ENCODE peak calls at places on chromosomes 4 and X, in four cellular contexts. K, H, E and A are unnamed samples.

GRCh38 chr4:101279377-101279871 is 67.9 kb downstream of the PPP3CA start:
- DNase-seq in E (no peak), H (peak), K (peak), A (peak)

GRCh38 chrX:155188786-155189185 is 27.5 kb upstream of the VBP1 start:
- DNase-seq in K (no peak), H (no peak), E (no peak), A (no peak)

GRCh38 chrX:20066968-20067708 is 49.6 kb downstream of the MAP7D2 start:
- DNase-seq in E (no peak), H (no peak), K (no peak), A (peak)

GRCh38 chr4:182554736-182555135 is 311.5 kb downstream of the TENM3 start:
- DNase-seq in K (no peak), H (no peak), E (no peak), A (no peak)

GRCh38 chr4:129839687-129840086 is 743.7 kb downstream of the C4orf33 start:
- DNase-seq in H (no peak), K (no peak), E (no peak), A (peak)

GRCh38 chr4:98618670-98619069 is 39.7 kb downstream of the TSPAN5 start:
- DNase-seq in K (no peak), H (no peak), E (no peak), A (no peak)

GRCh38 chr4:136277741-136278140 is 1254.6 kb downstream of the PCDH18 start:
- DNase-seq in K (no peak), E (no peak), H (no peak), A (peak)

GRCh38 chr4:68369474-68369805 is 19.6 kb upstream of the YTHDC1 start:
- DNase-seq in H (no peak), E (no peak), K (no peak), A (peak)

GRCh38 chr4:86531440-86531839 is 62.7 kb upstream of the PTPN13 start:
- DNase-seq in H (no peak), E (no peak), K (no peak), A (no peak)

GRCh38 chr4:1641671-1642070 is 42.4 kb downstream of the FAM53A start:
- DNase-seq in E (no peak), H (peak), K (no peak), A (no peak)

GRCh38 chr4:116664198-116664597 is 421.2 kb downstream of the TRAM1L1 start:
- DNase-seq in H (peak), E (no peak), K (no peak), A (no peak)

GRCh38 chr4:1471443-1472147 is 65.4 kb upstream of the NKX1-1 start:
- DNase-seq in H (peak), E (no peak), K (no peak), A (no peak)